ENCODE peak calls at places on chromosomes 16 and 17, in eight cellular contexts. L is breast epithelium; G is stomach; B is IMR-90; J is heart right ventricle; K is CD4-positive, alpha-beta T cell; P is WERI-Rb-1; Y is pancreas. U is an unnamed sample.

GRCh38 chr16:73037845-73038570 is 9.9 kb downstream of the ZFHX3 start:
- DNase-seq in L (no peak), G (no peak), B (no peak), J (no peak), K (no peak), P (no peak), Y (no peak), U (no peak)

GRCh38 chr16:2428051-2428786 is 1.0 kb upstream of the CCNF start:
- DNase-seq in L (no peak), G (peak; percentile 40), B (no peak), J (peak; percentile 16), K (no peak), P (peak; percentile 75), Y (peak; percentile 37), U (no peak)

GRCh38 chr17:82009413-82009812 is 13.3 kb downstream of the CENPX start:
- DNase-seq in L (no peak), G (no peak), B (no peak), J (no peak), K (no peak), P (no peak), Y (no peak), U (no peak)

GRCh38 chr17:79211061-79211770 is 136.6 kb downstream of the ENGASE start:
- DNase-seq in L (no peak), G (no peak), B (no peak), J (no peak), K (no peak), P (peak; percentile 76), Y (no peak), U (no peak)

GRCh38 chr16:88911148-88911945 is 44.9 kb upstream of the PABPN1L start:
- DNase-seq in L (no peak), G (no peak), B (peak; percentile 15), J (no peak), K (no peak), P (no peak), Y (peak; percentile 39), U (no peak)

GRCh38 chr16:50887500-50887899 is 145.6 kb downstream of the CYLD start:
- DNase-seq in L (no peak), G (no peak), B (no peak), J (no peak), K (no peak), P (no peak), Y (no peak), U (no peak)

GRCh38 chr17:4010754-4011153 is 46.5 kb upstream of the ATP2A3 start:
- DNase-seq in L (no peak), G (no peak), B (no peak), J (no peak), K (no peak), P (no peak), Y (no peak), U (no peak)

GRCh38 chr17:57165754-57166153 is 80.7 kb downstream of the AKAP1 start:
- DNase-seq in L (no peak), G (no peak), B (no peak), J (no peak), K (no peak), P (no peak), Y (no peak), U (no peak)

GRCh38 chr17:81230043-81230820 is 7.5 kb upstream of the CEP131 start:
- DNase-seq in L (no peak), G (no peak), B (no peak), J (no peak), K (no peak), P (peak; percentile 75), Y (no peak), U (no peak)

GRCh38 chr16:77660311-77660710 is 62.0 kb upstream of the NUDT7 start:
- DNase-seq in L (no peak), G (no peak), B (peak; percentile 52), J (no peak), K (no peak), P (peak; percentile 14), Y (no peak), U (peak; percentile 11)

GRCh38 chr17:78532311-78532710 is 44.9 kb downstream of the DNAH17 start:
- DNase-seq in L (no peak), G (no peak), B (no peak), J (no peak), K (no peak), P (no peak), Y (no peak), U (no peak)

GRCh38 chr17:44084131-44084538 is 13.6 kb downstream of the G6PC3 start:
- DNase-seq in L (no peak), G (no peak), B (no peak), J (no peak), K (no peak), P (peak; percentile 73), Y (no peak), U (no peak)

GRCh38 chr16:87789437-87790277 is 23.9 kb upstream of the KLHDC4 start:
- DNase-seq in L (peak; percentile 50), G (peak; percentile 60), B (peak; percentile 86), J (no peak), K (no peak), P (no peak), Y (no peak), U (peak; percentile 39)

GRCh38 chr16:67539691-67540635 is 11.3 kb downstream of the RIPOR1 start:
- DNase-seq in L (no peak), G (no peak), B (no peak), J (no peak), K (no peak), P (no peak), Y (no peak), U (no peak)

GRCh38 chr17:10033982-10034381 is 128.9 kb upstream of the RCVRN start:
- DNase-seq in L (no peak), G (no peak), B (no peak), J (no peak), K (no peak), P (no peak), Y (no peak), U (no peak)

GRCh38 chr17:13601317-13601775 is 383 bp downstream of the HS3ST3A1 start:
- DNase-seq in L (no peak), G (no peak), B (no peak), J (no peak), K (no peak), P (peak; percentile 26), Y (no peak), U (no peak)
- H3K27ac ChIP-seq in L (no peak overlapping the region), G (peak overlapping the region; percentile 44), B (peak overlapping the region; percentile 98), J (peak overlapping the region; percentile 60), K (no peak overlapping the region), P (no peak overlapping the region), Y (no peak overlapping the region), U (peak overlapping the region; percentile 86)

GRCh38 chr16:21953541-21953902 is 361 bp downstream of the UQCRC2 start:
- DNase-seq in L (no peak), G (no peak), B (no peak), J (no peak), K (no peak), P (no peak), Y (no peak), U (no peak)

GRCh38 chr16:21952040-21952792 is 945 bp upstream of the UQCRC2 start:
- DNase-seq in L (peak; percentile 35), G (peak; percentile 70), B (peak; percentile 61), J (peak; percentile 69), K (peak; percentile 70), P (peak; percentile 61), Y (peak; percentile 52), U (no peak)

GRCh38 chr16:21949713-21950260 is 3.4 kb upstream of the UQCRC2 start:
- DNase-seq in L (no peak), G (no peak), B (no peak), J (no peak), K (no peak), P (no peak), Y (no peak), U (no peak)

GRCh38 chr16:21952793-21953540 is at the start of gene UQCRC2:
- DNase-seq in L (peak; percentile 88), G (peak; percentile 92), B (peak; percentile 93), J (peak; percentile 93), K (peak; percentile 80), P (peak; percentile 91), Y (peak; percentile 88), U (peak; percentile 84)

GRCh38 chr16:21950782-21951521 is 2.2 kb upstream of the UQCRC2 start:
- DNase-seq in L (no peak), G (no peak), B (peak; percentile 37), J (no peak), K (peak; percentile 8), P (no peak), Y (no peak), U (no peak)
- TF ChIP-seq CTCF in L (no peak), G (no peak), B (peak; percentile 38), J (peak; percentile 20), K (peak; percentile 37), P (peak; percentile 55), Y (no peak), U (peak; percentile 46)

GRCh38 chr17:48550313-48551205 is 5.7 kb upstream of the HOXB2 start:
- DNase-seq in L (no peak), G (no peak), B (peak; percentile 40), J (no peak), K (no peak), P (no peak), Y (no peak), U (no peak)

GRCh38 chr17:48547839-48548686 is 3.2 kb upstream of the HOXB2 start:
- DNase-seq in L (no peak), G (no peak), B (peak; percentile 88), J (no peak), K (peak; percentile 30), P (no peak), Y (no peak), U (no peak)

GRCh38 chr17:48549909-48550308 is 5.0 kb upstream of the HOXB2 start:
- DNase-seq in L (no peak), G (no peak), B (peak; percentile 89), J (no peak), K (no peak), P (no peak), Y (no peak), U (no peak)

GRCh38 chr17:48546924-48547838 is 2.3 kb upstream of the HOXB2 start:
- DNase-seq in L (no peak), G (no peak), B (peak; percentile 56), J (no peak), K (no peak), P (peak; percentile 46), Y (no peak), U (no peak)

GRCh38 chr17:48548687-48549621 is 4.0 kb upstream of the HOXB2 start:
- DNase-seq in L (no peak), G (no peak), B (peak; percentile 29), J (no peak), K (no peak), P (no peak), Y (no peak), U (no peak)
- H3K27me3 ChIP-seq in L (no peaks in the 10 kb centered on the region), G (peaks cover 4% of the 10 kb centered on the region), B (no peaks in the 10 kb centered on the region), J (no peaks in the 10 kb centered on the region), K (no peaks in the 10 kb centered on the region), P (peaks cover 90% of the 10 kb centered on the region), Y (no peaks in the 10 kb centered on the region), U (no peaks in the 10 kb centered on the region)

GRCh38 chr17:30600830-30601494 is 123.8 kb downstream of the GOSR1 start:
- DNase-seq in L (no peak), G (no peak), B (peak; percentile 11), J (no peak), K (no peak), P (peak; percentile 25), Y (no peak), U (no peak)
- H3K27ac ChIP-seq in L (peak overlapping the region; percentile 98), G (peak overlapping the region; percentile 95), B (peak overlapping the region; percentile 73), J (peak overlapping the region; percentile 98), K (no peak overlapping the region), P (peak overlapping the region; percentile 93), Y (peak overlapping the region; percentile 96), U (no peak overlapping the region)